ENCODE peak calls at places on chromosomes 16 and 17, in six cellular contexts. X, Y, Q, C, U and W are unnamed samples.

GRCh38 chr17:13634001-13634400 is 32.3 kb upstream of the HS3ST3A1 start:
- DNase-seq in X (no peak), Y (no peak), Q (no peak), C (no peak), U (no peak), W (no peak)

GRCh38 chr17:66625321-66625767 is 209.6 kb upstream of the CACNG5 start:
- DNase-seq in X (peak), Y (no peak), Q (peak), C (no peak), U (no peak), W (no peak)

GRCh38 chr17:65220732-65221131 is 83.6 kb downstream of the RGS9 start:
- DNase-seq in X (no peak), Y (no peak), Q (no peak), C (no peak), U (no peak), W (no peak)

GRCh38 chr16:67661101-67661661 is 421 bp downstream of the PARD6A start:
- DNase-seq in X (no peak), Y (peak), Q (no peak), C (no peak), U (no peak), W (no peak)

GRCh38 chr16:58652741-58653140 is 23.1 kb upstream of the CNOT1 start:
- DNase-seq in X (no peak), Y (no peak), Q (no peak), C (no peak), U (no peak), W (no peak)

GRCh38 chr17:31494259-31495048 is 103.0 kb downstream of the RAB11FIP4 start:
- DNase-seq in X (peak), Y (peak), Q (no peak), C (no peak), U (peak), W (peak)

GRCh38 chr16:17083628-17084027 is 387.1 kb downstream of the XYLT1 start:
- DNase-seq in X (no peak), Y (no peak), Q (peak), C (no peak), U (no peak), W (no peak)

GRCh38 chr17:79626156-79626890 is 15.5 kb upstream of the RBFOX3 start:
- DNase-seq in X (no peak), Y (no peak), Q (no peak), C (peak), U (no peak), W (no peak)

GRCh38 chr16:2157480-2158261 is 2.1 kb downstream of the TRAF7 start:
- DNase-seq in X (no peak), Y (no peak), Q (no peak), C (no peak), U (no peak), W (no peak)

GRCh38 chr17:41382396-41382795 is 290 bp upstream of the KRT34 start:
- DNase-seq in X (no peak), Y (no peak), Q (no peak), C (no peak), U (no peak), W (no peak)

GRCh38 chr16:84234656-84235285 is 5.0 kb downstream of the KCNG4 start:
- DNase-seq in X (no peak), Y (no peak), Q (no peak), C (peak), U (no peak), W (no peak)

GRCh38 chr16:23941963-23942564 is 106.3 kb downstream of the PRKCB start:
- DNase-seq in X (no peak), Y (no peak), Q (peak), C (no peak), U (no peak), W (no peak)

GRCh38 chr17:48348352-48348751 is 81.7 kb downstream of the SKAP1 start:
- DNase-seq in X (no peak), Y (no peak), Q (no peak), C (no peak), U (no peak), W (no peak)

GRCh38 chr17:70093163-70093562 is 18.1 kb downstream of the KCNJ16 start:
- DNase-seq in X (no peak), Y (no peak), Q (no peak), C (no peak), U (no peak), W (no peak)

GRCh38 chr16:59566446-59566845 is 832.3 kb upstream of the GOT2 start:
- DNase-seq in X (no peak), Y (no peak), Q (no peak), C (no peak), U (no peak), W (no peak)

GRCh38 chr16:74999683-75000480 is 1.1 kb downstream of the ZNRF1 start:
- DNase-seq in X (no peak), Y (peak), Q (peak), C (peak), U (peak), W (peak)

GRCh38 chr16:8572919-8573724 is 17.2 kb downstream of the TMEM114 start:
- DNase-seq in X (peak), Y (no peak), Q (peak), C (no peak), U (no peak), W (no peak)